ENCODE peak calls at places on chromosomes 2 and 18, in six cellular contexts. One of them, this sample, is unnamed.
A peak's percentile ranks its signal among the peaks of the same experiment; 100 is the strongest.

GRCh38 chr2:37585295-37585908 is 86.0 kb downstream of the CDC42EP3 start:
- DNase-seq in T-helper 2 cell: no peak
- DNase-seq in effector memory CD4-positive, alpha-beta T cell: no peak
- DNase-seq in tibial artery: no peak
- DNase-seq in stimulated activated naive CD8-positive, alpha-beta T cell treated with anti-CD3 and anti-CD28 coated beads, Interleukin-15, Interleukin-2, amounts not matched to agents 100 U/mL and 50 U/mL, for 24 hours: peak; percentile 52
- DNase-seq in putamen: no peak
- DNase-seq in this sample: peak; percentile 73

GRCh38 chr18:74724186-74724585 is 126.5 kb downstream of the ZNF407 start:
- DNase-seq in T-helper 2 cell: no peak
- DNase-seq in effector memory CD4-positive, alpha-beta T cell: no peak
- DNase-seq in tibial artery: no peak
- DNase-seq in stimulated activated naive CD8-positive, alpha-beta T cell treated with anti-CD3 and anti-CD28 coated beads, Interleukin-15, Interleukin-2, amounts not matched to agents 100 U/mL and 50 U/mL, for 24 hours: no peak
- DNase-seq in putamen: no peak
- DNase-seq in this sample: no peak

GRCh38 chr2:236498369-236498768 is 71.3 kb upstream of the ACKR3 start:
- DNase-seq in T-helper 2 cell: no peak
- DNase-seq in effector memory CD4-positive, alpha-beta T cell: no peak
- DNase-seq in tibial artery: no peak
- DNase-seq in stimulated activated naive CD8-positive, alpha-beta T cell treated with anti-CD3 and anti-CD28 coated beads, Interleukin-15, Interleukin-2, amounts not matched to agents 100 U/mL and 50 U/mL, for 24 hours: no peak
- DNase-seq in putamen: no peak
- DNase-seq in this sample: no peak

GRCh38 chr2:231917280-231918088 is 8.7 kb downstream of the NPPC start:
- DNase-seq in T-helper 2 cell: no peak
- DNase-seq in effector memory CD4-positive, alpha-beta T cell: no peak
- DNase-seq in tibial artery: no peak
- DNase-seq in stimulated activated naive CD8-positive, alpha-beta T cell treated with anti-CD3 and anti-CD28 coated beads, Interleukin-15, Interleukin-2, amounts not matched to agents 100 U/mL and 50 U/mL, for 24 hours: no peak
- DNase-seq in putamen: peak; percentile 49
- DNase-seq in this sample: no peak

GRCh38 chr2:240250150-240250984 is 109.9 kb upstream of the OTOS start:
- DNase-seq in T-helper 2 cell: no peak
- DNase-seq in effector memory CD4-positive, alpha-beta T cell: no peak
- DNase-seq in tibial artery: no peak
- DNase-seq in stimulated activated naive CD8-positive, alpha-beta T cell treated with anti-CD3 and anti-CD28 coated beads, Interleukin-15, Interleukin-2, amounts not matched to agents 100 U/mL and 50 U/mL, for 24 hours: no peak
- DNase-seq in putamen: no peak
- DNase-seq in this sample: no peak

GRCh38 chr2:122927217-122927616 is 1097.9 kb upstream of the CNTNAP5 start:
- DNase-seq in T-helper 2 cell: no peak
- DNase-seq in effector memory CD4-positive, alpha-beta T cell: no peak
- DNase-seq in tibial artery: no peak
- DNase-seq in stimulated activated naive CD8-positive, alpha-beta T cell treated with anti-CD3 and anti-CD28 coated beads, Interleukin-15, Interleukin-2, amounts not matched to agents 100 U/mL and 50 U/mL, for 24 hours: no peak
- DNase-seq in putamen: peak; percentile 62
- DNase-seq in this sample: no peak

GRCh38 chr2:120741514-120742448 is 6.1 kb downstream of the GLI2 start:
- DNase-seq in T-helper 2 cell: no peak
- DNase-seq in effector memory CD4-positive, alpha-beta T cell: no peak
- DNase-seq in tibial artery: no peak
- DNase-seq in stimulated activated naive CD8-positive, alpha-beta T cell treated with anti-CD3 and anti-CD28 coated beads, Interleukin-15, Interleukin-2, amounts not matched to agents 100 U/mL and 50 U/mL, for 24 hours: no peak
- DNase-seq in putamen: no peak
- DNase-seq in this sample: no peak

GRCh38 chr2:148615446-148615845 is 29.1 kb upstream of the EPC2 start:
- DNase-seq in T-helper 2 cell: no peak
- DNase-seq in effector memory CD4-positive, alpha-beta T cell: no peak
- DNase-seq in tibial artery: no peak
- DNase-seq in stimulated activated naive CD8-positive, alpha-beta T cell treated with anti-CD3 and anti-CD28 coated beads, Interleukin-15, Interleukin-2, amounts not matched to agents 100 U/mL and 50 U/mL, for 24 hours: no peak
- DNase-seq in putamen: peak; percentile 21
- DNase-seq in this sample: no peak

GRCh38 chr2:136058262-136058661 is 59.7 kb downstream of the CXCR4 start:
- DNase-seq in T-helper 2 cell: no peak
- DNase-seq in effector memory CD4-positive, alpha-beta T cell: no peak
- DNase-seq in tibial artery: no peak
- DNase-seq in stimulated activated naive CD8-positive, alpha-beta T cell treated with anti-CD3 and anti-CD28 coated beads, Interleukin-15, Interleukin-2, amounts not matched to agents 100 U/mL and 50 U/mL, for 24 hours: no peak
- DNase-seq in putamen: no peak
- DNase-seq in this sample: no peak

GRCh38 chr2:37627715-37628114 is 43.7 kb downstream of the CDC42EP3 start:
- DNase-seq in T-helper 2 cell: no peak
- DNase-seq in effector memory CD4-positive, alpha-beta T cell: no peak
- DNase-seq in tibial artery: no peak
- DNase-seq in stimulated activated naive CD8-positive, alpha-beta T cell treated with anti-CD3 and anti-CD28 coated beads, Interleukin-15, Interleukin-2, amounts not matched to agents 100 U/mL and 50 U/mL, for 24 hours: no peak
- DNase-seq in putamen: no peak
- DNase-seq in this sample: no peak

GRCh38 chr2:220159738-220160137 is 532.3 kb downstream of the SLC4A3 start:
- DNase-seq in T-helper 2 cell: no peak
- DNase-seq in effector memory CD4-positive, alpha-beta T cell: no peak
- DNase-seq in tibial artery: no peak
- DNase-seq in stimulated activated naive CD8-positive, alpha-beta T cell treated with anti-CD3 and anti-CD28 coated beads, Interleukin-15, Interleukin-2, amounts not matched to agents 100 U/mL and 50 U/mL, for 24 hours: no peak
- DNase-seq in putamen: no peak
- DNase-seq in this sample: no peak

GRCh38 chr2:197052371-197052770 is 125.9 kb upstream of the PGAP1 start:
- DNase-seq in T-helper 2 cell: no peak
- DNase-seq in effector memory CD4-positive, alpha-beta T cell: no peak
- DNase-seq in tibial artery: no peak
- DNase-seq in stimulated activated naive CD8-positive, alpha-beta T cell treated with anti-CD3 and anti-CD28 coated beads, Interleukin-15, Interleukin-2, amounts not matched to agents 100 U/mL and 50 U/mL, for 24 hours: no peak
- DNase-seq in putamen: no peak
- DNase-seq in this sample: no peak

GRCh38 chr2:232488721-232489300 is 1.2 kb upstream of the ECEL1 start:
- DNase-seq in T-helper 2 cell: no peak
- DNase-seq in effector memory CD4-positive, alpha-beta T cell: no peak
- DNase-seq in tibial artery: no peak
- DNase-seq in stimulated activated naive CD8-positive, alpha-beta T cell treated with anti-CD3 and anti-CD28 coated beads, Interleukin-15, Interleukin-2, amounts not matched to agents 100 U/mL and 50 U/mL, for 24 hours: no peak
- DNase-seq in putamen: no peak
- DNase-seq in this sample: no peak

GRCh38 chr18:58135170-58135569 is 91.1 kb downstream of the NEDD4L start:
- DNase-seq in T-helper 2 cell: no peak
- DNase-seq in effector memory CD4-positive, alpha-beta T cell: no peak
- DNase-seq in tibial artery: no peak
- DNase-seq in stimulated activated naive CD8-positive, alpha-beta T cell treated with anti-CD3 and anti-CD28 coated beads, Interleukin-15, Interleukin-2, amounts not matched to agents 100 U/mL and 50 U/mL, for 24 hours: peak; percentile 23
- DNase-seq in putamen: no peak
- DNase-seq in this sample: no peak

GRCh38 chr2:238167761-238168160 is 9.0 kb downstream of the ERFE start:
- DNase-seq in T-helper 2 cell: no peak
- DNase-seq in effector memory CD4-positive, alpha-beta T cell: no peak
- DNase-seq in tibial artery: no peak
- DNase-seq in stimulated activated naive CD8-positive, alpha-beta T cell treated with anti-CD3 and anti-CD28 coated beads, Interleukin-15, Interleukin-2, amounts not matched to agents 100 U/mL and 50 U/mL, for 24 hours: no peak
- DNase-seq in putamen: peak; percentile 47
- DNase-seq in this sample: no peak

GRCh38 chr2:177549171-177549570 is 156.6 kb downstream of the AGPS start:
- DNase-seq in T-helper 2 cell: no peak
- DNase-seq in effector memory CD4-positive, alpha-beta T cell: no peak
- DNase-seq in tibial artery: no peak
- DNase-seq in stimulated activated naive CD8-positive, alpha-beta T cell treated with anti-CD3 and anti-CD28 coated beads, Interleukin-15, Interleukin-2, amounts not matched to agents 100 U/mL and 50 U/mL, for 24 hours: no peak
- DNase-seq in putamen: no peak
- DNase-seq in this sample: no peak

GRCh38 chr2:168670478-168670877 is 132.0 kb upstream of the NOSTRIN start:
- DNase-seq in T-helper 2 cell: no peak
- DNase-seq in effector memory CD4-positive, alpha-beta T cell: no peak
- DNase-seq in tibial artery: no peak
- DNase-seq in stimulated activated naive CD8-positive, alpha-beta T cell treated with anti-CD3 and anti-CD28 coated beads, Interleukin-15, Interleukin-2, amounts not matched to agents 100 U/mL and 50 U/mL, for 24 hours: no peak
- DNase-seq in putamen: no peak
- DNase-seq in this sample: no peak

GRCh38 chr2:97718051-97718882 is 4.9 kb downstream of the ZAP70 start:
- DNase-seq in T-helper 2 cell: peak; percentile 32
- DNase-seq in effector memory CD4-positive, alpha-beta T cell: peak; percentile 66
- DNase-seq in tibial artery: no peak
- DNase-seq in stimulated activated naive CD8-positive, alpha-beta T cell treated with anti-CD3 and anti-CD28 coated beads, Interleukin-15, Interleukin-2, amounts not matched to agents 100 U/mL and 50 U/mL, for 24 hours: peak; percentile 79
- DNase-seq in putamen: no peak
- DNase-seq in this sample: no peak

GRCh38 chr2:144166743-144167142 is 353.2 kb downstream of the ZEB2 start:
- DNase-seq in T-helper 2 cell: no peak
- DNase-seq in effector memory CD4-positive, alpha-beta T cell: no peak
- DNase-seq in tibial artery: no peak
- DNase-seq in stimulated activated naive CD8-positive, alpha-beta T cell treated with anti-CD3 and anti-CD28 coated beads, Interleukin-15, Interleukin-2, amounts not matched to agents 100 U/mL and 50 U/mL, for 24 hours: no peak
- DNase-seq in putamen: no peak
- DNase-seq in this sample: no peak

GRCh38 chr2:122029945-122030344 is 274.5 kb downstream of the TSN start:
- DNase-seq in T-helper 2 cell: no peak
- DNase-seq in effector memory CD4-positive, alpha-beta T cell: no peak
- DNase-seq in tibial artery: no peak
- DNase-seq in stimulated activated naive CD8-positive, alpha-beta T cell treated with anti-CD3 and anti-CD28 coated beads, Interleukin-15, Interleukin-2, amounts not matched to agents 100 U/mL and 50 U/mL, for 24 hours: no peak
- DNase-seq in putamen: no peak
- DNase-seq in this sample: no peak

GRCh38 chr2:197515798-197516761 is at the start of gene MOB4:
- DNase-seq in T-helper 2 cell: peak; percentile 84
- DNase-seq in effector memory CD4-positive, alpha-beta T cell: peak; percentile 88
- DNase-seq in tibial artery: peak; percentile 93
- DNase-seq in stimulated activated naive CD8-positive, alpha-beta T cell treated with anti-CD3 and anti-CD28 coated beads, Interleukin-15, Interleukin-2, amounts not matched to agents 100 U/mL and 50 U/mL, for 24 hours: peak; percentile 96
- DNase-seq in putamen: peak; percentile 95
- DNase-seq in this sample: peak; percentile 91

GRCh38 chr2:105489168-105489878 is 90.5 kb upstream of the FHL2 start:
- DNase-seq in T-helper 2 cell: no peak
- DNase-seq in effector memory CD4-positive, alpha-beta T cell: no peak
- DNase-seq in tibial artery: no peak
- DNase-seq in stimulated activated naive CD8-positive, alpha-beta T cell treated with anti-CD3 and anti-CD28 coated beads, Interleukin-15, Interleukin-2, amounts not matched to agents 100 U/mL and 50 U/mL, for 24 hours: no peak
- DNase-seq in putamen: no peak
- DNase-seq in this sample: no peak

GRCh38 chr18:75087119-75088020 is 121.6 kb downstream of the PTGR3 start:
- DNase-seq in T-helper 2 cell: no peak
- DNase-seq in effector memory CD4-positive, alpha-beta T cell: no peak
- DNase-seq in tibial artery: no peak
- DNase-seq in stimulated activated naive CD8-positive, alpha-beta T cell treated with anti-CD3 and anti-CD28 coated beads, Interleukin-15, Interleukin-2, amounts not matched to agents 100 U/mL and 50 U/mL, for 24 hours: no peak
- DNase-seq in putamen: no peak
- DNase-seq in this sample: no peak

GRCh38 chr2:233563663-233564430 is 2.7 kb downstream of the USP40 start:
- DNase-seq in T-helper 2 cell: no peak
- DNase-seq in effector memory CD4-positive, alpha-beta T cell: no peak
- DNase-seq in tibial artery: peak; percentile 23
- DNase-seq in stimulated activated naive CD8-positive, alpha-beta T cell treated with anti-CD3 and anti-CD28 coated beads, Interleukin-15, Interleukin-2, amounts not matched to agents 100 U/mL and 50 U/mL, for 24 hours: no peak
- DNase-seq in putamen: no peak
- DNase-seq in this sample: no peak

GRCh38 chr2:2686228-2686627 is 355.2 kb upstream of the MYT1L start:
- DNase-seq in T-helper 2 cell: no peak
- DNase-seq in effector memory CD4-positive, alpha-beta T cell: no peak
- DNase-seq in tibial artery: no peak
- DNase-seq in stimulated activated naive CD8-positive, alpha-beta T cell treated with anti-CD3 and anti-CD28 coated beads, Interleukin-15, Interleukin-2, amounts not matched to agents 100 U/mL and 50 U/mL, for 24 hours: no peak
- DNase-seq in putamen: no peak
- DNase-seq in this sample: no peak

GRCh38 chr18:36572135-36572856 is 256.5 kb downstream of the TPGS2 start:
- DNase-seq in T-helper 2 cell: no peak
- DNase-seq in effector memory CD4-positive, alpha-beta T cell: no peak
- DNase-seq in tibial artery: peak; percentile 76
- DNase-seq in stimulated activated naive CD8-positive, alpha-beta T cell treated with anti-CD3 and anti-CD28 coated beads, Interleukin-15, Interleukin-2, amounts not matched to agents 100 U/mL and 50 U/mL, for 24 hours: peak; percentile 8
- DNase-seq in putamen: peak; percentile 17
- DNase-seq in this sample: no peak

GRCh38 chr2:19796036-19796703 is 105.6 kb downstream of the TTC32 start:
- DNase-seq in T-helper 2 cell: no peak
- DNase-seq in effector memory CD4-positive, alpha-beta T cell: no peak
- DNase-seq in tibial artery: no peak
- DNase-seq in stimulated activated naive CD8-positive, alpha-beta T cell treated with anti-CD3 and anti-CD28 coated beads, Interleukin-15, Interleukin-2, amounts not matched to agents 100 U/mL and 50 U/mL, for 24 hours: no peak
- DNase-seq in putamen: no peak
- DNase-seq in this sample: no peak

GRCh38 chr18:70195852-70196434 is 9.5 kb downstream of the RTTN start:
- DNase-seq in T-helper 2 cell: no peak
- DNase-seq in effector memory CD4-positive, alpha-beta T cell: no peak
- DNase-seq in tibial artery: no peak
- DNase-seq in stimulated activated naive CD8-positive, alpha-beta T cell treated with anti-CD3 and anti-CD28 coated beads, Interleukin-15, Interleukin-2, amounts not matched to agents 100 U/mL and 50 U/mL, for 24 hours: no peak
- DNase-seq in putamen: peak; percentile 65
- DNase-seq in this sample: peak; percentile 10

GRCh38 chr18:28504100-28504499 is 327.2 kb upstream of the CDH2 start:
- DNase-seq in T-helper 2 cell: no peak
- DNase-seq in effector memory CD4-positive, alpha-beta T cell: no peak
- DNase-seq in tibial artery: no peak
- DNase-seq in stimulated activated naive CD8-positive, alpha-beta T cell treated with anti-CD3 and anti-CD28 coated beads, Interleukin-15, Interleukin-2, amounts not matched to agents 100 U/mL and 50 U/mL, for 24 hours: no peak
- DNase-seq in putamen: no peak
- DNase-seq in this sample: no peak

GRCh38 chr18:9722691-9723090 is 14.6 kb downstream of the RAB31 start:
- DNase-seq in T-helper 2 cell: no peak
- DNase-seq in effector memory CD4-positive, alpha-beta T cell: no peak
- DNase-seq in tibial artery: no peak
- DNase-seq in stimulated activated naive CD8-positive, alpha-beta T cell treated with anti-CD3 and anti-CD28 coated beads, Interleukin-15, Interleukin-2, amounts not matched to agents 100 U/mL and 50 U/mL, for 24 hours: no peak
- DNase-seq in putamen: no peak
- DNase-seq in this sample: no peak

GRCh38 chr2:33216508-33217182 is 259.8 kb upstream of the RASGRP3 start:
- DNase-seq in T-helper 2 cell: no peak
- DNase-seq in effector memory CD4-positive, alpha-beta T cell: no peak
- DNase-seq in tibial artery: peak; percentile 61
- DNase-seq in stimulated activated naive CD8-positive, alpha-beta T cell treated with anti-CD3 and anti-CD28 coated beads, Interleukin-15, Interleukin-2, amounts not matched to agents 100 U/mL and 50 U/mL, for 24 hours: no peak
- DNase-seq in putamen: peak; percentile 35
- DNase-seq in this sample: no peak

GRCh38 chr2:29485117-29485516 is 369.9 kb downstream of the CLIP4 start:
- DNase-seq in T-helper 2 cell: no peak
- DNase-seq in effector memory CD4-positive, alpha-beta T cell: no peak
- DNase-seq in tibial artery: no peak
- DNase-seq in stimulated activated naive CD8-positive, alpha-beta T cell treated with anti-CD3 and anti-CD28 coated beads, Interleukin-15, Interleukin-2, amounts not matched to agents 100 U/mL and 50 U/mL, for 24 hours: no peak
- DNase-seq in putamen: no peak
- DNase-seq in this sample: no peak

GRCh38 chr2:98517636-98518035 is 73.0 kb downstream of the INPP4A start:
- DNase-seq in T-helper 2 cell: no peak
- DNase-seq in effector memory CD4-positive, alpha-beta T cell: no peak
- DNase-seq in tibial artery: no peak
- DNase-seq in stimulated activated naive CD8-positive, alpha-beta T cell treated with anti-CD3 and anti-CD28 coated beads, Interleukin-15, Interleukin-2, amounts not matched to agents 100 U/mL and 50 U/mL, for 24 hours: no peak
- DNase-seq in putamen: no peak
- DNase-seq in this sample: no peak

GRCh38 chr2:55500025-55500424 is 19.5 kb upstream of the CFAP36 start:
- DNase-seq in T-helper 2 cell: no peak
- DNase-seq in effector memory CD4-positive, alpha-beta T cell: no peak
- DNase-seq in tibial artery: no peak
- DNase-seq in stimulated activated naive CD8-positive, alpha-beta T cell treated with anti-CD3 and anti-CD28 coated beads, Interleukin-15, Interleukin-2, amounts not matched to agents 100 U/mL and 50 U/mL, for 24 hours: no peak
- DNase-seq in putamen: no peak
- DNase-seq in this sample: no peak

GRCh38 chr2:233251306-233252116 is at the start of gene ATG16L1:
- DNase-seq in T-helper 2 cell: peak; percentile 89
- DNase-seq in effector memory CD4-positive, alpha-beta T cell: peak; percentile 93
- DNase-seq in tibial artery: peak; percentile 91
- DNase-seq in stimulated activated naive CD8-positive, alpha-beta T cell treated with anti-CD3 and anti-CD28 coated beads, Interleukin-15, Interleukin-2, amounts not matched to agents 100 U/mL and 50 U/mL, for 24 hours: peak; percentile 97
- DNase-seq in putamen: peak; percentile 97
- DNase-seq in this sample: peak; percentile 97

GRCh38 chr2:142756430-142756829 is 121.0 kb upstream of the KYNU start:
- DNase-seq in T-helper 2 cell: no peak
- DNase-seq in effector memory CD4-positive, alpha-beta T cell: no peak
- DNase-seq in tibial artery: no peak
- DNase-seq in stimulated activated naive CD8-positive, alpha-beta T cell treated with anti-CD3 and anti-CD28 coated beads, Interleukin-15, Interleukin-2, amounts not matched to agents 100 U/mL and 50 U/mL, for 24 hours: no peak
- DNase-seq in putamen: no peak
- DNase-seq in this sample: no peak

GRCh38 chr2:121255363-121255762 is 29.6 kb downstream of the TFCP2L1 start:
- DNase-seq in T-helper 2 cell: no peak
- DNase-seq in effector memory CD4-positive, alpha-beta T cell: no peak
- DNase-seq in tibial artery: no peak
- DNase-seq in stimulated activated naive CD8-positive, alpha-beta T cell treated with anti-CD3 and anti-CD28 coated beads, Interleukin-15, Interleukin-2, amounts not matched to agents 100 U/mL and 50 U/mL, for 24 hours: no peak
- DNase-seq in putamen: no peak
- DNase-seq in this sample: peak; percentile 54

This sample was measured in NCI-H510A.